ENCODE peak calls at places on chromosomes 5 and 9, in eight cellular contexts. C is GM23248, Q is hepatocyte, B is endothelial cell of umbilical vein, D is HCT116, Z is fibroblast of lung, S is DND-41, J is neural progenitor cell. O is an unnamed sample.

GRCh38 chr5:132389453-132390286 is 20.2 kb downstream of the SLC22A5 start:
- DNase-seq in Q (peak), S (peak), D (peak), Z (peak), B (peak), J (no peak), C (peak), O (peak)

GRCh38 chr9:131801811-131802210 is 61.9 kb upstream of the RAPGEF1 start:
- DNase-seq in B (no peak), Z (no peak), S (no peak), D (no peak), Q (no peak), C (no peak), J (peak), O (no peak)

GRCh38 chr9:88991066-88992030 is at the start of gene S1PR3:
- DNase-seq in B (peak), S (no peak), Z (peak), D (no peak), J (peak), Q (peak), C (peak), O (no peak)

GRCh38 chr5:37553720-37554402 is 174.7 kb downstream of the WDR70 start:
- DNase-seq in S (no peak), C (peak), Z (peak), J (no peak), Q (peak), D (no peak), B (peak), O (peak)

GRCh38 chr9:33852216-33852826 is 35.4 kb downstream of the UBE2R2 start:
- DNase-seq in Z (peak), S (no peak), J (peak), C (peak), D (peak), Q (peak), B (peak), O (no peak)

GRCh38 chr5:38719916-38720315 is 125.9 kb upstream of the OSMR start:
- DNase-seq in B (no peak), D (no peak), C (peak), Z (peak), Q (peak), S (no peak), J (no peak), O (peak)

GRCh38 chr5:56910123-56910951 is 941 bp downstream of the SETD9 start:
- DNase-seq in J (peak), D (no peak), Z (peak), Q (no peak), S (no peak), B (no peak), C (peak), O (peak)

GRCh38 chr5:92374859-92375258 is 991.7 kb upstream of the ARRDC3 start:
- DNase-seq in J (no peak), S (no peak), B (no peak), Z (no peak), Q (no peak), C (no peak), D (no peak), O (no peak)

GRCh38 chr5:149486726-149487635 is 64.3 kb downstream of the CSNK1A1 start:
- DNase-seq in D (no peak), Z (peak), Q (no peak), J (no peak), B (peak), C (peak), S (no peak), O (peak)

GRCh38 chr5:98938459-98938858 is 9.7 kb upstream of the CHD1 start:
- DNase-seq in Z (peak), C (peak), B (peak), J (peak), Q (no peak), S (no peak), D (no peak), O (peak)

GRCh38 chr5:109961755-109962154 is 272.0 kb downstream of the MAN2A1 start:
- DNase-seq in S (no peak), Q (no peak), J (no peak), Z (no peak), B (no peak), C (no peak), D (no peak), O (no peak)

GRCh38 chr5:126477281-126477680 is 54.1 kb downstream of the GRAMD2B start:
- DNase-seq in S (no peak), C (peak), Z (peak), J (no peak), B (no peak), D (no peak), Q (no peak), O (peak)

GRCh38 chr5:74184649-74185048 is 455.9 kb downstream of the ENC1 start:
- DNase-seq in J (no peak), S (no peak), B (no peak), Z (no peak), C (no peak), Q (no peak), D (no peak), O (no peak)

GRCh38 chr5:132023258-132024116 is 12.0 kb upstream of the ACSL6 start:
- DNase-seq in S (no peak), Q (no peak), C (no peak), J (no peak), Z (no peak), B (no peak), D (no peak), O (no peak)

GRCh38 chr9:33107762-33108161 is 31.3 kb upstream of the SMU1 start:
- DNase-seq in S (no peak), C (peak), Z (no peak), B (no peak), J (no peak), Q (peak), D (no peak), O (no peak)

GRCh38 chr5:130279386-130279785 is 375.1 kb downstream of the CHSY3 start:
- DNase-seq in B (no peak), Q (no peak), J (no peak), D (no peak), C (no peak), S (no peak), Z (peak), O (peak)

GRCh38 chr9:129989740-129990139 is 53.2 kb downstream of the FNBP1 start:
- DNase-seq in Q (no peak), C (peak), S (no peak), Z (peak), D (no peak), J (no peak), B (no peak), O (peak)

GRCh38 chr9:117375956-117376355 is 38.9 kb downstream of the ASTN2 start:
- DNase-seq in S (no peak), C (no peak), D (no peak), B (no peak), J (no peak), Z (no peak), Q (no peak), O (no peak)

GRCh38 chr9:104948277-104948676 is 20.3 kb upstream of the ABCA1 start:
- DNase-seq in S (no peak), B (no peak), C (peak), J (no peak), Z (no peak), Q (no peak), D (no peak), O (no peak)

GRCh38 chr5:142872795-142873194 is 102.6 kb downstream of the ARHGAP26 start:
- DNase-seq in C (peak), B (peak), Z (peak), J (no peak), S (no peak), Q (no peak), D (peak), O (peak)

GRCh38 chr9:137421838-137422667 is 909 bp downstream of the EXD3 start:
- DNase-seq in Q (peak), B (no peak), J (no peak), D (no peak), S (no peak), Z (no peak), C (no peak), O (no peak)

GRCh38 chr9:93071464-93071863 is 13.0 kb downstream of the SUSD3 start:
- DNase-seq in C (peak), Q (no peak), J (peak), B (peak), S (peak), Z (peak), D (peak), O (peak)

GRCh38 chr5:5141625-5142527 is 1.7 kb downstream of the ADAMTS16 start:
- DNase-seq in S (peak), B (peak), Z (peak), D (peak), J (peak), Q (peak), C (peak), O (no peak)

GRCh38 chr5:82364497-82364896 is 86.3 kb upstream of the RPS23 start:
- DNase-seq in Q (peak), C (peak), D (no peak), Z (peak), J (peak), S (no peak), B (peak), O (peak)

GRCh38 chr5:127960126-127960744 is 123.3 kb upstream of the SLC12A2 start:
- DNase-seq in S (peak), Z (no peak), D (no peak), J (no peak), B (peak), C (no peak), Q (no peak), O (no peak)

GRCh38 chr5:143801251-143801650 is 10.7 kb upstream of the HMHB1 start:
- DNase-seq in B (no peak), Z (no peak), J (no peak), S (no peak), D (no peak), Q (no peak), C (no peak), O (no peak)

GRCh38 chr5:119453045-119453383 is 717 bp downstream of the HSD17B4 start:
- DNase-seq in S (no peak), J (no peak), D (no peak), C (peak), Z (peak), B (no peak), Q (no peak), O (peak)

GRCh38 chr5:318931-319601 is 2.4 kb upstream of the AHRR start:
- DNase-seq in B (no peak), Z (no peak), D (no peak), C (no peak), Q (no peak), S (no peak), J (no peak), O (no peak)

GRCh38 chr9:113928269-113928668 is 52.2 kb downstream of the ZNF618 start:
- DNase-seq in S (no peak), Q (no peak), D (no peak), J (no peak), C (no peak), Z (no peak), B (peak), O (no peak)

GRCh38 chr9:133948571-133949485 is 43.3 kb downstream of the VAV2 start:
- DNase-seq in Z (no peak), S (no peak), J (no peak), D (no peak), C (no peak), Q (no peak), B (no peak), O (no peak)

GRCh38 chr9:8816361-8816760 is 1016.8 kb upstream of the DMAC1 start:
- DNase-seq in Q (no peak), D (no peak), J (peak), Z (no peak), B (no peak), S (no peak), C (no peak), O (no peak)

GRCh38 chr5:170641589-170642031 is 137.8 kb downstream of the KCNIP1 start:
- DNase-seq in B (no peak), Q (no peak), C (no peak), S (no peak), D (no peak), J (no peak), Z (no peak), O (no peak)

GRCh38 chr9:109012876-109013677 is at the start of gene CTNNAL1:
- DNase-seq in S (peak), D (peak), C (peak), Q (peak), J (peak), Z (peak), B (peak), O (peak)

GRCh38 chr5:116573617-116574431 is 799 bp downstream of the SEMA6A start:
- DNase-seq in S (no peak), Q (peak), D (no peak), C (peak), Z (peak), B (peak), J (peak), O (no peak)

DNA sequence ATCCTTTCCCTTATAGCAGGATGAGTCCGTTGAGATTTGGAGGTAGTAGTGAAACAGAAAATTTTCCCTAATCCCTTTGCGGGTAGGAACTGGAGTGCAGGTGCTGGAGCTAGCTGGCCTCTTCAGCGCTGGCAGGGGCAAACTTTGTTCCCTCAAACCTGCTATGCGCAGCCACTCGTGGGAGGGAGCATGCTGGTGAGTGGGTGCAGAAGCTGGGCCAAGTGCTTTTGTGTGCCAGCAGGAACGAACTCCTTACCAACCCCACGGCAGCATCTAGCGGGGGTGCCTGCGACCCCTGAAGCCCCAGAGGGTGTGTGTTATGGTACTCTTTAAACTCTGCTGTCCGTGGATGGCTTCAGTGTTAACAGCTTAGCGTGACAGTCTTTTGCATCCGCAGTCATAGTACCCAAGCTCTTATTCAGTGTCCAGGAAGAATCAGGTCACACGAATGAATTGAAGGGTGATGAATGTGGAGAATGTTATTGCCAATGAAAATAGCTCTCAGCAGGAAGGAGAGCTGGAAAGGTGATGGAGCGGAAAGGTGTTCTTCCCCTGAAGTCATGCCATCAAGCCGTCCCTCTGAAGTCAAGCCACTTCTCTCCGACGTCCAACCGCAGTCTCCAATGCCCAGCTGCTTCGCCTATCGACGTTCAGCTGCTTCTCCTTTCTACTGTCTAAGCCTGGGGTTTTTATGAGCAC is 1445.1 kb upstream of the CDH9 start:
- DNase-seq in B (no peak), Q (no peak), J (peak), C (no peak), Z (no peak), D (no peak), S (no peak), O (no peak)
- TF ChIP-seq EZH2 in B (no peak), Q (no peak), J (no peak), C (no peak), Z (no peak), D (no peak), S (no peak), O (no peak)

GRCh38 chr9:14347408-14348224 is 33.7 kb upstream of the NFIB start:
- DNase-seq in S (no peak), Z (peak), Q (no peak), J (peak), D (no peak), B (peak), C (peak), O (no peak)
- TF ChIP-seq EZH2 in S (no peak), Z (no peak), Q (no peak), J (peak), D (no peak), B (no peak), C (peak), O (peak)

DNA sequence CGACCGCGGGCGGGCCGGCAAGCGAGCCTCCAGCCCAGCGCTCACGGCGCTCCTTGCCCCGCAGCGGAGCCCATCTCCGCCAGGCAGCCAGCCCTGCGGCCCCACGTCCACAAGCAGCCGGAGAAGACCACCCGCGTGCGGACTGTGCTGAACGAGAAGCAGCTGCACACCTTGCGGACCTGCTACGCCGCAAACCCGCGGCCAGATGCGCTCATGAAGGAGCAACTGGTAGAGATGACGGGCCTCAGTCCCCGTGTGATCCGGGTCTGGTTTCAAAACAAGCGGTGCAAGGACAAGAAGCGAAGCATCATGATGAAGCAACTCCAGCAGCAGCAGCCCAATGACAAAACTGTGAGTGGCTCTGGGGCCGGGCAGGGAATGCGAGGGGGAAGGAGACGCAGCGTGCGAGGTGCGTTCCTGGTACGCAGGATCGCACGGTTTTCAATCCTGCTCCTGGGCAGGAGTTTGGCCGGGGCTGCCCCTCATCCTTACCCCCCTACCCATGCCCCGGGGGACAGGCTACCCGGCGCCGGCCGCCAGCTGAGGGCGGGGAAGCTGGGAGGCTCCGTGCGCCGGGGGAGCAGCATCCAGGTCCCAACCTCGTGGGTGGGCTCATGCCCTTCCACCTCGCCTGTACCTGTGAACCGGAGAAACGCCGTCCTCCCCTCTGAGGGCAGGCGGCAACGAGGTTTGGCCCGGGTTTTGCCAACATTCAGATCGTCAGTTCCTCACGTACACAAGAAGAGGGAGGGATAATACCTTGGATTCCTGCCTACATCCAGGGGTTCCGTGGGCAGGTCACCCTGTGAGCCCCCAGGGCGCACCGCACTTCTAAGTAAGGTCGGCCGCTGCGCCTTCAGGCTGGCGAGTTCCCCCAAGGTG is 6.6 kb downstream of the ISL1 start:
- DNase-seq in B (no peak), Q (no peak), J (no peak), D (no peak), Z (no peak), S (no peak), C (peak), O (no peak)
- TF ChIP-seq EZH2 in B (peak), Q (peak), J (peak), D (no peak), Z (no peak), S (no peak), C (peak), O (peak)

DNA sequence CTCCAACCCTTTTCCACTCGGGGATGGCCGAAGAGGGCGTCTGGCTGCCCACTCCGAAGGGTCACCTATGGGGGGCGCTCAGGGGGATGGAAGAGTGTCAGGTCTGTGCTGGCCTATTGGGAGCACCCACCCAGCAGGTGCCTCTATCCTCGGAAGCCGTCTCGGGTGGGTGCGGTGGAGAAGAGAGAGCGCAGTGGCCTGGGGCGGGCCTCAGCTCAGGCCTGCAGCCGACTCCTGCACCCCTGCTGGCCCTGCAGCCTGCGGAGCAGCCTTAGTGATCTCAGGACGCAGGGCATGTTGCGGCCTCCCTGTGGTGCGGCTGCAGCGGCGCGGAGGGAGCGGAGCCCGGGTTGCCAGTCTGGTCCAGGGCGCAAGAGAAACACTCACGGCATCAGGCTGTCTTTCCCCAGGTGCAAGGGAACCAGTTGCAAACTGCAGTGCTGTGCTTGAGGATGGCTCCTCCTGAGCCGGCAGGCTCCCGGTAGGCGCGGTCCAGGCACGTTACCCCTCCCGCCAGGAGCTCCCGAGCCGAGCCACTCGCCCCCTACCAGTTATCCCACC is 1.5 kb upstream of the IRX2 start:
- DNase-seq in C (peak), S (no peak), Z (no peak), B (no peak), Q (peak), D (no peak), J (peak), O (no peak)
- TF ChIP-seq EZH2 in C (no peak), S (no peak), Z (no peak), B (peak), Q (no peak), D (no peak), J (no peak), O (no peak)

DNA sequence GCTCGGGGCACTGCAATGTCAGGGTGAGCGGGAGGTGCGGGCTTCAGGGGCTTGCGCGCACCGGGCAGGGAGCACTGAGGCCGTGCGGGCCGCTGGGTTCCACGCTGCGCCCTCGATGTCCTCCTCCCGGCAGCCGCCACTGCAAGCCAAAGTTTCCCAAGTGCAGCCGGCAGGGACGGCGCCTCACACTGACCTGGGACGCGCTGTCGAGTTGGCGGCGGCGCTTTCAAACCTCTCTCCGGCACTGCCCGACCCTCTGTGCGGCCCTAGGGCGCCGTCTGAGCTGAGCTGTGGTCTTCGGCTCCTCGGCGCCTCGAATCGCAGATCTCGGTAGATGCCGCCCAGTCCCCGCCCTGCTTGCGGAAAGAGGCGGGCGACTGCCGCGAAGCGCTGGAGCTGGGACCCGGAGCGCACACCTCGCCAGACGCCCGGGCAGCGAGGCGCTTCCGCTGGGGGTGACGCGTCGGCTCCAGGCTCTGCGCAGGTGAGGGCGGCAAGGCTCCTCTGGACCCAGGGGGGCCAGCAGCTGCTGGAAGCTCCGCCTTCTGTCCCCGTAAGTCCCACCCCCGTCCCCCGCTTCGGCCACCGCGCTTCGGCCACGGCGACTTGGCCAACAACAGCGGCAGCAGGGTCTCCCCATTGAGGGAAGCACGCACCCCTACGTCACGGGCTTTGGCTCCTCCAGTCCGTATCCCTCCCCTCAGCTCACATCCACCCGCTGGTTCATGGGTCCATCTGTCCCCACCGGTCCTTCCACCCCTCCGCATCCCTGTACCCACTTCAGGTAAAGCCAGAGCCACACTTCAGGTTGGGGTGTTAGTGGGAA is at the start of gene ANKRD34B:
- DNase-seq in B (peak), D (no peak), S (no peak), J (peak), Q (peak), C (peak), Z (peak), O (no peak)
- TF ChIP-seq EZH2 in B (peak), D (no peak), S (no peak), J (peak), Q (peak), C (no peak), Z (peak), O (peak)

O was measured in astrocyte.